ENCODE peak calls at places on chromosomes 2 and 18, in six cellular contexts. One of them, this sample, is unnamed.

GRCh38 chr2:46461716-46462171 is 17.6 kb upstream of the TMEM247 start:
- ATAC-seq in GM12878: peak; percentile 71
- ATAC-seq in HepG2: peak; percentile 20
- ATAC-seq in K562: no peak
- ATAC-seq in A549: no peak
- ATAC-seq in upper lobe of left lung: peak; percentile 24
- ATAC-seq in this sample: peak; percentile 35

GRCh38 chr2:179711375-179711774 is 150.0 kb downstream of the ZNF385B start:
- ATAC-seq in HepG2: no peak
- ATAC-seq in upper lobe of left lung: no peak
- ATAC-seq in A549: no peak
- ATAC-seq in GM12878: no peak
- ATAC-seq in K562: no peak
- ATAC-seq in this sample: no peak

GRCh38 chr2:152244241-152244640 is 68.7 kb upstream of the STAM2 start:
- ATAC-seq in upper lobe of left lung: no peak
- ATAC-seq in A549: no peak
- ATAC-seq in K562: no peak
- ATAC-seq in HepG2: no peak
- ATAC-seq in GM12878: no peak
- ATAC-seq in this sample: no peak

GRCh38 chr2:238466242-238466598 is 39.5 kb downstream of the ASB1 start:
- ATAC-seq in HepG2: no peak
- ATAC-seq in K562: no peak
- ATAC-seq in GM12878: no peak
- ATAC-seq in upper lobe of left lung: peak; percentile 47
- ATAC-seq in A549: no peak
- ATAC-seq in this sample: no peak

GRCh38 chr2:71934595-71935263 is 212.9 kb downstream of the CYP26B1 start:
- ATAC-seq in A549: no peak
- ATAC-seq in K562: peak; percentile 72
- ATAC-seq in HepG2: no peak
- ATAC-seq in upper lobe of left lung: no peak
- ATAC-seq in GM12878: no peak
- ATAC-seq in this sample: peak; percentile 60

GRCh38 chr18:48254077-48254602 is 155.0 kb downstream of the ZBTB7C start:
- ATAC-seq in GM12878: no peak
- ATAC-seq in upper lobe of left lung: no peak
- ATAC-seq in A549: no peak
- ATAC-seq in K562: peak; percentile 64
- ATAC-seq in HepG2: no peak
- ATAC-seq in this sample: no peak

GRCh38 chr2:190283783-190284182 is 35.8 kb downstream of the HIBCH start:
- ATAC-seq in upper lobe of left lung: no peak
- ATAC-seq in A549: no peak
- ATAC-seq in GM12878: no peak
- ATAC-seq in K562: no peak
- ATAC-seq in HepG2: no peak
- ATAC-seq in this sample: no peak

GRCh38 chr2:236967499-236967783 is 118.2 kb upstream of the COPS8 start:
- ATAC-seq in HepG2: no peak
- ATAC-seq in A549: no peak
- ATAC-seq in K562: no peak
- ATAC-seq in GM12878: no peak
- ATAC-seq in upper lobe of left lung: no peak
- ATAC-seq in this sample: no peak

GRCh38 chr18:21741511-21742322 is 1.1 kb downstream of the MIB1 start:
- ATAC-seq in upper lobe of left lung: no peak
- ATAC-seq in K562: no peak
- ATAC-seq in GM12878: peak; percentile 10
- ATAC-seq in A549: peak; percentile 56
- ATAC-seq in HepG2: peak; percentile 4
- ATAC-seq in this sample: peak; percentile 4

GRCh38 chr2:8229546-8229986 is 452.3 kb upstream of the ID2 start:
- ATAC-seq in upper lobe of left lung: no peak
- ATAC-seq in K562: peak; percentile 94
- ATAC-seq in GM12878: peak; percentile 92
- ATAC-seq in HepG2: peak; percentile 68
- ATAC-seq in A549: no peak
- ATAC-seq in this sample: peak; percentile 89

GRCh38 chr18:44842588-44843412 is 162.1 kb downstream of the SETBP1 start:
- ATAC-seq in GM12878: peak; percentile 16
- ATAC-seq in K562: no peak
- ATAC-seq in HepG2: no peak
- ATAC-seq in A549: no peak
- ATAC-seq in upper lobe of left lung: no peak
- ATAC-seq in this sample: no peak

GRCh38 chr2:47992671-47993070 is 86.4 kb upstream of the FBXO11 start:
- ATAC-seq in GM12878: no peak
- ATAC-seq in A549: no peak
- ATAC-seq in HepG2: no peak
- ATAC-seq in K562: no peak
- ATAC-seq in upper lobe of left lung: no peak
- ATAC-seq in this sample: no peak

GRCh38 chr2:68272246-68272987 is 20.1 kb upstream of the PPP3R1 start:
- ATAC-seq in A549: no peak
- ATAC-seq in upper lobe of left lung: no peak
- ATAC-seq in K562: no peak
- ATAC-seq in GM12878: no peak
- ATAC-seq in HepG2: no peak
- ATAC-seq in this sample: peak; percentile 55

GRCh38 chr18:79930020-79930642 is 21.3 kb downstream of the SLC66A2 start:
- ATAC-seq in GM12878: no peak
- ATAC-seq in K562: no peak
- ATAC-seq in upper lobe of left lung: no peak
- ATAC-seq in A549: no peak
- ATAC-seq in HepG2: no peak
- ATAC-seq in this sample: no peak

GRCh38 chr18:54878662-54879058 is 50.4 kb downstream of the RAB27B start:
- ATAC-seq in GM12878: no peak
- ATAC-seq in HepG2: no peak
- ATAC-seq in A549: no peak
- ATAC-seq in K562: no peak
- ATAC-seq in upper lobe of left lung: no peak
- ATAC-seq in this sample: no peak

GRCh38 chr2:241215421-241215820 is 26.9 kb downstream of the ANO7 start:
- ATAC-seq in GM12878: no peak
- ATAC-seq in HepG2: no peak
- ATAC-seq in upper lobe of left lung: no peak
- ATAC-seq in A549: peak; percentile 2
- ATAC-seq in K562: no peak
- ATAC-seq in this sample: no peak

GRCh38 chr2:230697676-230698075 is 15.0 kb upstream of the CAB39 start:
- ATAC-seq in A549: no peak
- ATAC-seq in GM12878: no peak
- ATAC-seq in upper lobe of left lung: no peak
- ATAC-seq in K562: no peak
- ATAC-seq in HepG2: no peak
- ATAC-seq in this sample: no peak

GRCh38 chr2:9618410-9618809 is 12.4 kb downstream of the YWHAQ start:
- ATAC-seq in HepG2: no peak
- ATAC-seq in upper lobe of left lung: no peak
- ATAC-seq in A549: no peak
- ATAC-seq in GM12878: peak; percentile 91
- ATAC-seq in K562: no peak
- ATAC-seq in this sample: no peak

GRCh38 chr2:20012032-20012281 is 511 bp downstream of the MATN3 start:
- ATAC-seq in GM12878: no peak
- ATAC-seq in HepG2: peak; percentile 44
- ATAC-seq in upper lobe of left lung: no peak
- ATAC-seq in K562: peak; percentile 21
- ATAC-seq in A549: peak; percentile 8
- ATAC-seq in this sample: peak; percentile 5

GRCh38 chr2:168633200-168633599 is 169.2 kb upstream of the NOSTRIN start:
- ATAC-seq in upper lobe of left lung: no peak
- ATAC-seq in K562: no peak
- ATAC-seq in A549: no peak
- ATAC-seq in HepG2: no peak
- ATAC-seq in GM12878: peak; percentile 41
- ATAC-seq in this sample: peak; percentile 69

GRCh38 chr2:11866358-11867335 is 120.2 kb downstream of the LPIN1 start:
- ATAC-seq in HepG2: no peak
- ATAC-seq in K562: no peak
- ATAC-seq in upper lobe of left lung: no peak
- ATAC-seq in A549: no peak
- ATAC-seq in GM12878: peak; percentile 55
- ATAC-seq in this sample: no peak

GRCh38 chr18:44594779-44595467 is 85.8 kb upstream of the SETBP1 start:
- ATAC-seq in K562: no peak
- ATAC-seq in A549: no peak
- ATAC-seq in upper lobe of left lung: no peak
- ATAC-seq in GM12878: no peak
- ATAC-seq in HepG2: no peak
- ATAC-seq in this sample: peak; percentile 66

GRCh38 chr18:48820483-48821250 is 130.1 kb downstream of the SMAD7 start:
- ATAC-seq in HepG2: no peak
- ATAC-seq in K562: no peak
- ATAC-seq in GM12878: peak; percentile 95
- ATAC-seq in A549: no peak
- ATAC-seq in upper lobe of left lung: no peak
- ATAC-seq in this sample: no peak

GRCh38 chr2:160109939-160110673 is 47.7 kb upstream of the PLA2R1 start:
- ATAC-seq in GM12878: peak; percentile 84
- ATAC-seq in K562: peak; percentile 95
- ATAC-seq in upper lobe of left lung: peak; percentile 75
- ATAC-seq in HepG2: peak; percentile 97
- ATAC-seq in A549: peak; percentile 89
- ATAC-seq in this sample: peak; percentile 74

GRCh38 chr2:171814174-171814573 is 79.9 kb downstream of the SLC25A12 start:
- ATAC-seq in A549: no peak
- ATAC-seq in GM12878: no peak
- ATAC-seq in upper lobe of left lung: no peak
- ATAC-seq in K562: no peak
- ATAC-seq in HepG2: no peak
- ATAC-seq in this sample: no peak

GRCh38 chr2:229642371-229642770 is 72.0 kb downstream of the DNER start:
- ATAC-seq in A549: peak; percentile 34
- ATAC-seq in GM12878: no peak
- ATAC-seq in upper lobe of left lung: no peak
- ATAC-seq in K562: no peak
- ATAC-seq in HepG2: no peak
- ATAC-seq in this sample: no peak

GRCh38 chr2:99031991-99032390 is 96.0 kb upstream of the CRACDL start:
- ATAC-seq in GM12878: no peak
- ATAC-seq in A549: no peak
- ATAC-seq in upper lobe of left lung: no peak
- ATAC-seq in HepG2: no peak
- ATAC-seq in K562: no peak
- ATAC-seq in this sample: no peak

GRCh38 chr2:85602476-85603234 is at the start of gene TMEM150A:
- ATAC-seq in K562: peak; percentile 97
- ATAC-seq in A549: peak; percentile 87
- ATAC-seq in upper lobe of left lung: peak; percentile 94
- ATAC-seq in HepG2: peak; percentile 90
- ATAC-seq in GM12878: peak; percentile 99
- ATAC-seq in this sample: peak; percentile 98
- TF ChIP-seq EP300 in K562: no peak
- TF ChIP-seq EP300 in A549: no peak
- TF ChIP-seq EP300 in upper lobe of left lung: no peak
- TF ChIP-seq EP300 in HepG2: peak; percentile 34
- TF ChIP-seq EP300 in GM12878: no peak
- TF ChIP-seq EP300 in this sample: no peak

GRCh38 chr2:54587439-54588016 is 131.4 kb downstream of the SPTBN1 start:
- ATAC-seq in upper lobe of left lung: no peak
- ATAC-seq in HepG2: no peak
- ATAC-seq in K562: no peak
- ATAC-seq in GM12878: no peak
- ATAC-seq in A549: no peak
- ATAC-seq in this sample: no peak
- TF ChIP-seq CTCF in upper lobe of left lung: no peak
- TF ChIP-seq CTCF in HepG2: no peak
- TF ChIP-seq CTCF in K562: no peak
- TF ChIP-seq CTCF in GM12878: no peak
- TF ChIP-seq CTCF in A549: no peak
- TF ChIP-seq CTCF in this sample: no peak

DNA sequence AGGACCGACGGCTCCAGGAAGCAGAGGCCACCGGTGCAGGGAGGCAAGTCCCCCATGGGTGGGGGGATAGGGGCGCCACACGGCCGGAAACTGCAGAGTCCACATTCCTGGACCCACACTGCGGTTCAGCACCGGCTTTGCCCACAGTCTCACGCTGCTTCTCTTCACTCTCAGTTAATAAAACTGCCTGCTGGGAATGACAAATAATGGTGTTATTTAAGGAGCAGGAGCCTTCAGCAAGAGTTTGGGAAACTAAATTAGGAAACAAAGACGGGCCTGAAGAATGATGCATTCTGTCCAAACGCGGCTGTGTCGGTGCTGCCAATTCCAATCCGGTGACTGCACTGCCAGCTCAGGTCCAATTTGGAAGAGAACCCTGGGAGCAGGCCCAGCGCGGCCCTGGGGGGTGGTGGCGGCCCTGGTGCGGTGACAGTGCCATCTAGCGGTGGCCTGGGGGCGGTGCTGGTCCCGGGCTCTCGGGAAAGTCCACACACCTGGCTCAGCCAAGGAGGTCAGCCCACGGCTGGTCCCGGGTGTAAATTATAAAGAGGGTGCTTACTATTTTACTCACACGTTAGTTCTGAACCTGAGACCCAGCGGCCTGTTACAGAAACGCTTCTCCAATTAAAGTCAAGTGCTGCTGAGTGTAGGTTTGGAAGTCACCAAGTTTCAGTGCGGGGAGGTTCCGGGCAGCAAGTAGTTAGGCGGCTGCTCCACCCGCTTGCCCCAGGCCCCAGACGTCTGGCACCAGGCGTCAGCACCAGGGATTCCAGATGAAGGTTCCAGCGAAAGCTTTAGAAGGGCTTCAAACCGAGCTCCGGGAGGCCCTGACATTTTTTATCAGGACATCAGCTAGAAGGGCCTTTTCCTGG is 73.2 kb upstream of the PXDN start:
- ATAC-seq in K562: peak; percentile 99
- ATAC-seq in A549: peak; percentile 87
- ATAC-seq in GM12878: peak; percentile 100
- ATAC-seq in HepG2: peak; percentile 96
- ATAC-seq in upper lobe of left lung: peak; percentile 84
- ATAC-seq in this sample: peak; percentile 96
- TF ChIP-seq EP300 in K562: no peak
- TF ChIP-seq EP300 in A549: no peak
- TF ChIP-seq EP300 in GM12878: no peak
- TF ChIP-seq EP300 in HepG2: no peak
- TF ChIP-seq EP300 in upper lobe of left lung: no peak
- TF ChIP-seq EP300 in this sample: no peak

GRCh38 chr2:109448946-109449788 is 164.6 kb downstream of the SEPTIN10 start:
- ATAC-seq in K562: no peak
- ATAC-seq in A549: no peak
- ATAC-seq in HepG2: peak; percentile 55
- ATAC-seq in GM12878: peak; percentile 34
- ATAC-seq in upper lobe of left lung: no peak
- ATAC-seq in this sample: no peak
- TF ChIP-seq CTCF in K562: no peak
- TF ChIP-seq CTCF in A549: no peak
- TF ChIP-seq CTCF in HepG2: peak; percentile 11
- TF ChIP-seq CTCF in GM12878: no peak
- TF ChIP-seq CTCF in upper lobe of left lung: no peak
- TF ChIP-seq CTCF in this sample: no peak

This sample was measured in gastroesophageal sphincter.